ENCODE peak calls at places on chromosome 10, in four cellular contexts. One of them, this sample, is unnamed.

GRCh38 chr10:3902809-3903410 is 117.9 kb upstream of the KLF6 start:
- DNase-seq in adipocyte: peak
- DNase-seq in stimulated activated CD4-positive, alpha-beta T cell treated with anti-CD3 and anti-CD28 coated beads, Interleukin-2, amount 100 ng/mL, for 48 hours: no peak
- DNase-seq in iris pigment epithelial cell: peak
- DNase-seq in this sample: peak

GRCh38 chr10:90723416-90724068 is 134.3 kb downstream of the HTR7 start:
- DNase-seq in adipocyte: no peak
- DNase-seq in stimulated activated CD4-positive, alpha-beta T cell treated with anti-CD3 and anti-CD28 coated beads, Interleukin-2, amount 100 ng/mL, for 48 hours: no peak
- DNase-seq in iris pigment epithelial cell: no peak
- DNase-seq in this sample: no peak

GRCh38 chr10:3059974-3060373 is 7.4 kb upstream of the PFKP start:
- DNase-seq in adipocyte: no peak
- DNase-seq in stimulated activated CD4-positive, alpha-beta T cell treated with anti-CD3 and anti-CD28 coated beads, Interleukin-2, amount 100 ng/mL, for 48 hours: no peak
- DNase-seq in iris pigment epithelial cell: no peak
- DNase-seq in this sample: no peak

GRCh38 chr10:3150366-3150765 is 22.2 kb downstream of the PITRM1 start:
- DNase-seq in adipocyte: no peak
- DNase-seq in stimulated activated CD4-positive, alpha-beta T cell treated with anti-CD3 and anti-CD28 coated beads, Interleukin-2, amount 100 ng/mL, for 48 hours: no peak
- DNase-seq in iris pigment epithelial cell: no peak
- DNase-seq in this sample: no peak

GRCh38 chr10:96647466-96647865 is 60.7 kb upstream of the TM9SF3 start:
- DNase-seq in adipocyte: no peak
- DNase-seq in stimulated activated CD4-positive, alpha-beta T cell treated with anti-CD3 and anti-CD28 coated beads, Interleukin-2, amount 100 ng/mL, for 48 hours: no peak
- DNase-seq in iris pigment epithelial cell: no peak
- DNase-seq in this sample: no peak

GRCh38 chr10:84966708-84967441 is 638.5 kb downstream of the CCSER2 start:
- DNase-seq in adipocyte: no peak
- DNase-seq in stimulated activated CD4-positive, alpha-beta T cell treated with anti-CD3 and anti-CD28 coated beads, Interleukin-2, amount 100 ng/mL, for 48 hours: no peak
- DNase-seq in iris pigment epithelial cell: no peak
- DNase-seq in this sample: no peak

GRCh38 chr10:84176836-84177474 is 3.4 kb downstream of the GPR15LG start:
- DNase-seq in adipocyte: no peak
- DNase-seq in stimulated activated CD4-positive, alpha-beta T cell treated with anti-CD3 and anti-CD28 coated beads, Interleukin-2, amount 100 ng/mL, for 48 hours: no peak
- DNase-seq in iris pigment epithelial cell: no peak
- DNase-seq in this sample: no peak

GRCh38 chr10:66550351-66550750 is 375.5 kb upstream of the LRRTM3 start:
- DNase-seq in adipocyte: no peak
- DNase-seq in stimulated activated CD4-positive, alpha-beta T cell treated with anti-CD3 and anti-CD28 coated beads, Interleukin-2, amount 100 ng/mL, for 48 hours: no peak
- DNase-seq in iris pigment epithelial cell: no peak
- DNase-seq in this sample: no peak

GRCh38 chr10:119153041-119153440 is 12.5 kb downstream of the SFXN4 start:
- DNase-seq in adipocyte: no peak
- DNase-seq in stimulated activated CD4-positive, alpha-beta T cell treated with anti-CD3 and anti-CD28 coated beads, Interleukin-2, amount 100 ng/mL, for 48 hours: no peak
- DNase-seq in iris pigment epithelial cell: no peak
- DNase-seq in this sample: no peak

GRCh38 chr10:494149-494542 is 195.3 kb downstream of the DIP2C start:
- DNase-seq in adipocyte: no peak
- DNase-seq in stimulated activated CD4-positive, alpha-beta T cell treated with anti-CD3 and anti-CD28 coated beads, Interleukin-2, amount 100 ng/mL, for 48 hours: no peak
- DNase-seq in iris pigment epithelial cell: no peak
- DNase-seq in this sample: no peak

GRCh38 chr10:22795546-22795945 is 81.2 kb upstream of the PIP4K2A start:
- DNase-seq in adipocyte: no peak
- DNase-seq in stimulated activated CD4-positive, alpha-beta T cell treated with anti-CD3 and anti-CD28 coated beads, Interleukin-2, amount 100 ng/mL, for 48 hours: no peak
- DNase-seq in iris pigment epithelial cell: peak
- DNase-seq in this sample: no peak

GRCh38 chr10:81405399-81405798 is 469.6 kb upstream of the NRG3 start:
- DNase-seq in adipocyte: no peak
- DNase-seq in stimulated activated CD4-positive, alpha-beta T cell treated with anti-CD3 and anti-CD28 coated beads, Interleukin-2, amount 100 ng/mL, for 48 hours: no peak
- DNase-seq in iris pigment epithelial cell: no peak
- DNase-seq in this sample: no peak

GRCh38 chr10:114525368-114525949 is 121.2 kb upstream of the AFAP1L2 start:
- DNase-seq in adipocyte: no peak
- DNase-seq in stimulated activated CD4-positive, alpha-beta T cell treated with anti-CD3 and anti-CD28 coated beads, Interleukin-2, amount 100 ng/mL, for 48 hours: no peak
- DNase-seq in iris pigment epithelial cell: peak
- DNase-seq in this sample: peak

GRCh38 chr10:119061352-119061751 is 19.3 kb downstream of the EIF3A start:
- DNase-seq in adipocyte: no peak
- DNase-seq in stimulated activated CD4-positive, alpha-beta T cell treated with anti-CD3 and anti-CD28 coated beads, Interleukin-2, amount 100 ng/mL, for 48 hours: no peak
- DNase-seq in iris pigment epithelial cell: no peak
- DNase-seq in this sample: no peak

GRCh38 chr10:5964736-5965135 is 12.6 kb downstream of the IL15RA start:
- DNase-seq in adipocyte: no peak
- DNase-seq in stimulated activated CD4-positive, alpha-beta T cell treated with anti-CD3 and anti-CD28 coated beads, Interleukin-2, amount 100 ng/mL, for 48 hours: no peak
- DNase-seq in iris pigment epithelial cell: no peak
- DNase-seq in this sample: no peak

GRCh38 chr10:112000466-112000865 is 183.1 kb downstream of the GPAM start:
- DNase-seq in adipocyte: no peak
- DNase-seq in stimulated activated CD4-positive, alpha-beta T cell treated with anti-CD3 and anti-CD28 coated beads, Interleukin-2, amount 100 ng/mL, for 48 hours: no peak
- DNase-seq in iris pigment epithelial cell: no peak
- DNase-seq in this sample: peak

GRCh38 chr10:127872871-127873600 is 19.7 kb downstream of the CLRN3 start:
- DNase-seq in adipocyte: no peak
- DNase-seq in stimulated activated CD4-positive, alpha-beta T cell treated with anti-CD3 and anti-CD28 coated beads, Interleukin-2, amount 100 ng/mL, for 48 hours: no peak
- DNase-seq in iris pigment epithelial cell: no peak
- DNase-seq in this sample: no peak

GRCh38 chr10:86943316-86944030 is 13.9 kb downstream of the MMRN2 start:
- DNase-seq in adipocyte: no peak
- DNase-seq in stimulated activated CD4-positive, alpha-beta T cell treated with anti-CD3 and anti-CD28 coated beads, Interleukin-2, amount 100 ng/mL, for 48 hours: no peak
- DNase-seq in iris pigment epithelial cell: no peak
- DNase-seq in this sample: no peak

GRCh38 chr10:99682032-99682431 is 22.7 kb downstream of the ENTPD7 start:
- DNase-seq in adipocyte: peak
- DNase-seq in stimulated activated CD4-positive, alpha-beta T cell treated with anti-CD3 and anti-CD28 coated beads, Interleukin-2, amount 100 ng/mL, for 48 hours: no peak
- DNase-seq in iris pigment epithelial cell: no peak
- DNase-seq in this sample: no peak

GRCh38 chr10:122494833-122495232 is 33.5 kb downstream of the HTRA1 start:
- DNase-seq in adipocyte: peak
- DNase-seq in stimulated activated CD4-positive, alpha-beta T cell treated with anti-CD3 and anti-CD28 coated beads, Interleukin-2, amount 100 ng/mL, for 48 hours: no peak
- DNase-seq in iris pigment epithelial cell: peak
- DNase-seq in this sample: peak

GRCh38 chr10:43854042-43854441 is 205.4 kb upstream of the ZNF32 start:
- DNase-seq in adipocyte: peak
- DNase-seq in stimulated activated CD4-positive, alpha-beta T cell treated with anti-CD3 and anti-CD28 coated beads, Interleukin-2, amount 100 ng/mL, for 48 hours: no peak
- DNase-seq in iris pigment epithelial cell: peak
- DNase-seq in this sample: no peak

This sample was measured in fibroblast of the aortic adventitia.